ENCODE peak calls at places on chromosome 18, in nine cellular contexts. L is fibroblast of mammary gland; P is mesothelial cell of epicardium; V is colonic mucosa; S is mucosa of descending colon; D is pancreas; C is CD4-positive, alpha-beta T cell; U is astrocyte of the spinal cord; K is progenitor cell of endocrine pancreas. G is an unnamed sample.

GRCh38 chr18:8283901-8284585 is 325.2 kb upstream of the RAB12 start:
- DNase-seq in L (peak), P (no peak), V (no peak), S (no peak), D (no peak), C (no peak), U (peak), K (no peak), G (no peak)

GRCh38 chr18:28147674-28148171 is 29.2 kb downstream of the CDH2 start:
- DNase-seq in L (peak), P (no peak), V (no peak), S (no peak), D (no peak), C (no peak), U (no peak), K (no peak), G (peak)

GRCh38 chr18:59820663-59821062 is 79.1 kb upstream of the PMAIP1 start:
- DNase-seq in L (peak), P (no peak), V (no peak), S (no peak), D (no peak), C (no peak), U (no peak), K (no peak), G (peak)

GRCh38 chr18:68504441-68505221 is 210.3 kb downstream of the TMX3 start:
- DNase-seq in L (no peak), P (no peak), V (no peak), S (no peak), D (no peak), C (no peak), U (no peak), K (no peak), G (no peak)

GRCh38 chr18:6785001-6785400 is 55.5 kb downstream of the ARHGAP28 start:
- DNase-seq in L (no peak), P (no peak), V (no peak), S (no peak), D (no peak), C (no peak), U (peak), K (no peak), G (no peak)

GRCh38 chr18:58993260-58993659 is 128.6 kb downstream of the ZNF532 start:
- DNase-seq in L (peak), P (no peak), V (no peak), S (no peak), D (no peak), C (no peak), U (peak), K (no peak), G (peak)

GRCh38 chr18:75438891-75439290 is 11.4 kb upstream of the SMIM21 start:
- DNase-seq in L (peak), P (no peak), V (no peak), S (no peak), D (no peak), C (no peak), U (no peak), K (no peak), G (no peak)

GRCh38 chr18:26656944-26657536 is 108.7 kb upstream of the KCTD1 start:
- DNase-seq in L (peak), P (peak), V (peak), S (peak), D (peak), C (no peak), U (peak), K (peak), G (peak)

GRCh38 chr18:38427234-38427633 is 861.6 kb upstream of the CELF4 start:
- DNase-seq in L (no peak), P (no peak), V (no peak), S (no peak), D (no peak), C (no peak), U (no peak), K (no peak), G (no peak)

GRCh38 chr18:78721281-78721949 is 258.2 kb upstream of the SALL3 start:
- DNase-seq in L (no peak), P (no peak), V (no peak), S (no peak), D (no peak), C (no peak), U (no peak), K (no peak), G (no peak)

GRCh38 chr18:37393945-37394609 is 171.5 kb downstream of the CELF4 start:
- DNase-seq in L (peak), P (peak), V (peak), S (peak), D (peak), C (no peak), U (peak), K (peak), G (peak)

GRCh38 chr18:58980991-58981390 is 116.3 kb downstream of the ZNF532 start:
- DNase-seq in L (no peak), P (no peak), V (no peak), S (no peak), D (no peak), C (no peak), U (no peak), K (no peak), G (no peak)

GRCh38 chr18:6504605-6505510 is 90.1 kb upstream of the L3MBTL4 start:
- DNase-seq in L (no peak), P (no peak), V (no peak), S (no peak), D (no peak), C (no peak), U (no peak), K (no peak), G (no peak)

GRCh38 chr18:76445275-76445674 is 49.8 kb downstream of the ZNF516 start:
- DNase-seq in L (peak), P (no peak), V (no peak), S (no peak), D (no peak), C (no peak), U (peak), K (no peak), G (peak)

GRCh38 chr18:10490401-10491289 is 35.2 kb upstream of the NAPG start:
- DNase-seq in L (no peak), P (no peak), V (no peak), S (peak), D (no peak), C (peak), U (no peak), K (no peak), G (no peak)
- TF ChIP-seq CTCF in L (no peak), P (no peak), V (no peak), S (no peak), D (no peak), C (peak), U (no peak), K (peak), G (no peak)

GRCh38 chr18:41899535-41899934 is 55.5 kb upstream of the PIK3C3 start:
- DNase-seq in L (peak), P (no peak), V (no peak), S (no peak), D (no peak), C (no peak), U (no peak), K (no peak), G (no peak)
- TF ChIP-seq CTCF in L (peak), P (no peak), V (no peak), S (no peak), D (no peak), C (no peak), U (no peak), K (no peak), G (no peak)

GRCh38 chr18:79875531-79875919 is 75.9 kb downstream of the SLC66A2 start:
- DNase-seq in L (no peak), P (no peak), V (no peak), S (no peak), D (no peak), C (no peak), U (no peak), K (no peak), G (no peak)

GRCh38 chr18:79872852-79873444 is 75.2 kb downstream of the KCNG2 start:
- DNase-seq in L (no peak), P (no peak), V (no peak), S (no peak), D (no peak), C (no peak), U (no peak), K (no peak), G (no peak)

GRCh38 chr18:79874553-79875530 is 76.6 kb downstream of the SLC66A2 start:
- DNase-seq in L (no peak), P (no peak), V (no peak), S (no peak), D (no peak), C (no peak), U (no peak), K (no peak), G (no peak)

GRCh38 chr18:79872423-79872822 is 74.7 kb downstream of the KCNG2 start:
- DNase-seq in L (no peak), P (no peak), V (no peak), S (no peak), D (no peak), C (no peak), U (no peak), K (no peak), G (no peak)

DNA sequence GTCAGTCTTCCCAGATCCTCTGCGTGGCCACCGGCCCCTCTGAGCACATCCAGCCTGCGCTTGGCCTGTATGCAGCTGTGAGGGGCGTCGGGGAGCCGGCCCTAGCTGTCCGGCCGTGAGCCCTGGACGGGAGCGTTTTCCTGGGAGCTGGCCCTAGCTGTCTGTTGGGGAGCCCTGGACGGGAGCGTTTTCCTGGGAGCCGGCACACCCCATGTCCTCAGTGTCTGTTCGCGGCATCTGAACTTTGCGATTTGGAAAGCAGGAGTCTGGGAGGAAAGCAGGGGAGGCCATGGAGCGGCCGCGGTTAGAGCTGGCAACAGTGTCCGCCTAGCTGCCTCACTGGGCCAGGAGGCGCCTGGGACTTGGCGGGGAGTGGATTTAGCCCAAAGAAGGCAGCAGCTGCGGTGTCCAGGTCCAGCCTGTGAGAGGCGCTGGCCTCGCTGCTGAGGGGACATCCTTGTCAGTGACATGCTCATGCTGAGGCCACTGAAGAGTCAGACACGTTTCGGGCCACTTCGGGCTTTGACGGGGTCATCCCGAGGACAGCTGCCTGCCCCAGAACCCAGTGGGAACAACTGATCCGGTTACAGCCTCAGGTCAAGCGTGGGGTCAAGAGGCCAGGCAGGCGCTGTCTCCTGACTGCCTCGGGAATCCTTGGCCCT is 75.8 kb downstream of the KCNG2 start:
- DNase-seq in L (peak), P (no peak), V (no peak), S (no peak), D (no peak), C (no peak), U (no peak), K (no peak), G (no peak)
- TF ChIP-seq CTCF in L (no peak), P (no peak), V (no peak), S (no peak), D (no peak), C (no peak), U (no peak), K (no peak), G (no peak)

GRCh38 chr18:62933261-62933887 is 218.0 kb downstream of the PHLPP1 start:
- DNase-seq in L (no peak), P (no peak), V (no peak), S (no peak), D (no peak), C (no peak), U (no peak), K (no peak), G (no peak)

GRCh38 chr18:62938451-62938850 is 223.1 kb downstream of the PHLPP1 start:
- DNase-seq in L (no peak), P (no peak), V (no peak), S (no peak), D (no peak), C (no peak), U (no peak), K (no peak), G (no peak)

GRCh38 chr18:62937065-62937464 is 221.7 kb downstream of the PHLPP1 start:
- DNase-seq in L (peak), P (no peak), V (no peak), S (no peak), D (no peak), C (no peak), U (no peak), K (no peak), G (no peak)

GRCh38 chr18:62938006-62938405 is 222.7 kb downstream of the PHLPP1 start:
- DNase-seq in L (peak), P (no peak), V (no peak), S (no peak), D (no peak), C (no peak), U (no peak), K (no peak), G (no peak)

GRCh38 chr18:62935994-62936393 is 220.7 kb downstream of the PHLPP1 start:
- DNase-seq in L (no peak), P (no peak), V (no peak), S (no peak), D (no peak), C (no peak), U (no peak), K (no peak), G (no peak)
- TF ChIP-seq CTCF in L (no peak), P (no peak), V (no peak), S (no peak), D (no peak), C (no peak), U (no peak), K (no peak), G (no peak)

GRCh38 chr18:21489119-21489750 is 111.3 kb downstream of the ESCO1 start:
- DNase-seq in L (peak), P (no peak), V (peak), S (peak), D (peak), C (no peak), U (peak), K (no peak), G (no peak)

GRCh38 chr18:21489919-21490495 is 110.5 kb downstream of the ESCO1 start:
- DNase-seq in L (no peak), P (no peak), V (no peak), S (no peak), D (no peak), C (no peak), U (no peak), K (no peak), G (no peak)

GRCh38 chr18:21496277-21496835 is 104.1 kb downstream of the ESCO1 start:
- DNase-seq in L (no peak), P (no peak), V (no peak), S (no peak), D (no peak), C (no peak), U (no peak), K (no peak), G (no peak)

GRCh38 chr18:21486905-21487437 is 113.5 kb downstream of the ESCO1 start:
- DNase-seq in L (no peak), P (no peak), V (no peak), S (no peak), D (no peak), C (no peak), U (no peak), K (no peak), G (no peak)

GRCh38 chr18:21490745-21491144 is 109.8 kb downstream of the ESCO1 start:
- DNase-seq in L (no peak), P (no peak), V (no peak), S (no peak), D (no peak), C (no peak), U (no peak), K (no peak), G (no peak)
- TF ChIP-seq CTCF in L (no peak), P (no peak), V (no peak), S (no peak), D (no peak), C (no peak), U (no peak), K (no peak), G (no peak)

DNA sequence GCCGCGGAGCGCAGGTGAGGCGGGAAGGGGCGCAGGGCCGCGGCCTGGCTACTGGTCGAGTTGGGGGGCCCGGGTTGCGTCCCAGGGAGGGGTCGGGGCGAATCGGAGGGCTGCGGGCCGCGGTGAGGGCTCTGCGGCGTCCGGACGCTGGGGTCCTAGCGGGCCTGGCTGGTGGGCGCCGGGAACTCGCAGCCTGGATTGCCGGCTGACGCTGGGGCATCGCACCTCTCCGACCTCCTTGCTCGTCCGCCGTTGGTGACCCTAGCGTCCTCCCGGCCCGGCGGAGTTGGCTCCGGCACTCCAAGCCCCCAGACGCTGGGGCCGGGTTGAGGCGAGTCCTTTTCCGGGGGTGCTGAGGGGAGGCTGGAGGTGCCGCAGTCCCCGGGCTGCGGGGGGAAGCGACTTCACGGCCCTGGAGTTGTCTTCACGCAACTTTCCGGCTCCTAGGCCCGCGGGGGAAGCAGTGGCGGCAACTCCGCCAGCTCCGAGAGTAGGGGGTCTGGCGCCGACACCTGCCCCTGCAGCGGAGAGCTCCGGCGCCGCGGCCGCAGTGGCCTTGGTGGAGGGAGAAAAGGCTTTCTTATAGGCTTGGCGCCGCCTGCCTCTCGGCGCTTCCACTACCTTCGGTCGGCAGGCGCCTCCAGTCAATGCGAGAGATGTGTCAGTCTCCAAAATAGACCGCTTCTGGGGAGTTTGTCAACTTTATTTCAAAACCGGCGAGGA is 70.3 kb downstream of the HAUS1 start:
- DNase-seq in L (peak), P (peak), V (peak), S (peak), D (peak), C (peak), U (peak), K (peak), G (no peak)
- TF ChIP-seq CTCF in L (no peak), P (no peak), V (no peak), S (no peak), D (no peak), C (no peak), U (peak), K (no peak), G (peak)

DNA sequence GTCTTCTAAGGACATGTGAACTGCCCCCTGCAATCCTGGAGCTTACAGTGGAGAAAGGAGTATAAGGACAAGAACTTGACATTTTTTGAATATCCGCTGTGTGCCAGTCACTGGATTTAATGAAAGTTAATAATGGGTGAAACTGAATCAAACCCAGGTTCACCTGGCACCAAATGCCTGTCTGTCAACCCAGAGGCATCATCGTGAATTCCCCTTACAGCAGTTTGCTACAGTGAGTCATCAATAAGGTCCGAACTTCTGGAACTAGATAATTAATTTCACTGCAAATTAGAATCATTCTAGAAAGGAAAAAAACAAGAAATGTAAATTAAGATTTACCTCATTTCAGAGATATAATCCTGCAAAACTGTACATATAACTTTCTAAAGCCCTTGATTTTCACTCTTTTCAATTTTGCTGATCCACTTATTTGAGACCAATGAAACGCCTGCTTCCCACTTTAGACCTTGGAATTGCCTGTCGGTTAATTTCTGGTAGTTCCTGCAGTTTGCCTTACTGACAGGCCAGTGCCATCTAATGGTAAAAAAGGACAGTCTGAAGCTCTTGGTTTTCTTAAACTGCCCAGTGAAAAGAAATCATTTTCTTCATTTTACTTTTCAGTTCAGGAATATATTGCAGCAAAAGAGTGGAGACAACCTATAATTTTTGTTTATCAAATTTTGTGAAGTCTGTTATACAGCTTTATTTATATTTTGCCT is 8.2 kb downstream of the DSG2 start:
- DNase-seq in L (peak), P (no peak), V (no peak), S (no peak), D (no peak), C (no peak), U (peak), K (no peak), G (no peak)
- TF ChIP-seq CTCF in L (peak), P (no peak), V (peak), S (no peak), D (no peak), C (no peak), U (peak), K (peak), G (no peak)

DNA sequence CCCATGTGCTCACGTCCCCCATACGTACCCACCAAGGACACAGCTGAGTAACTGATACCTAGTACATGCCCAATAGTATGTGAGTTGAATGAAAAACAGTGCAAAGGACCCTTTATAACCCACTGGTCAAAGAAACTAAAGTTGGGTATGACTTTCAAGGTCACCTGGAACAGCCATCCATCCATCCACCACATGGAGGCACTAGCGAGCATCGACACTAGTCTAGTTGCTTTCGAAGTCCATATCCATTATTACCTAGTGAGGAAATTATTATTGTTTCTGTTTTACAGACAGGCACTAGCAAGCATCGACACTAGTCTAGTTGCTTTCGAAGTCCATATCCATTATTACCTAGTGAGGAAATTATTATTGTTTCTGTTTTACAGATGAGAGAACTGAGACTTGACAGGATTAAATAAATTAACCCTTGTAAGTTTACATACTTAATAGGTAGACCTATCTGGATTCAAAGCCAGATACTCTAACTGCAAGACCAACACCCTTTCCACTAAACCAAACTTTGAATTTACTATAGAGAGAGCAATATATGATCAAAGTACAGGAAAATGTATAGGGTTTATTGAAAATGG is 233.7 kb downstream of the METTL4 start:
- DNase-seq in L (peak), P (no peak), V (peak), S (peak), D (no peak), C (no peak), U (no peak), K (no peak), G (no peak)
- TF ChIP-seq CTCF in L (peak), P (peak), V (peak), S (no peak), D (no peak), C (peak), U (peak), K (peak), G (peak)

GRCh38 chr18:35494281-35494825 is 3.4 kb downstream of the INO80C start:
- DNase-seq in L (no peak), P (no peak), V (no peak), S (no peak), D (no peak), C (no peak), U (no peak), K (no peak), G (no peak)

GRCh38 chr18:35500113-35500512 is 2.4 kb upstream of the INO80C start:
- DNase-seq in L (no peak), P (no peak), V (no peak), S (no peak), D (no peak), C (no peak), U (no peak), K (no peak), G (no peak)

GRCh38 chr18:35497006-35497333 is 790 bp downstream of the INO80C start:
- DNase-seq in L (peak), P (no peak), V (peak), S (peak), D (no peak), C (no peak), U (peak), K (no peak), G (no peak)

GRCh38 chr18:35495821-35496368 is 1.9 kb downstream of the INO80C start:
- DNase-seq in L (no peak), P (no peak), V (no peak), S (no peak), D (no peak), C (no peak), U (peak), K (no peak), G (no peak)

GRCh38 chr18:35497334-35498197 is at the start of gene INO80C:
- DNase-seq in L (peak), P (peak), V (peak), S (peak), D (peak), C (peak), U (peak), K (peak), G (peak)
- TF ChIP-seq CTCF in L (no peak), P (no peak), V (no peak), S (no peak), D (no peak), C (no peak), U (no peak), K (no peak), G (no peak)

G was measured in AG09319.